ENCODE peak calls at places on chromosomes 1 and 21, in ten cellular contexts. W, G, K, O, C, Y, E, M, D and J are unnamed samples.

GRCh38 chr21:29082416-29082815 is 9.0 kb upstream of the CCT8 start:
- DNase-seq in W (no peak), G (no peak), K (no peak), O (no peak), C (no peak), Y (no peak), E (no peak), M (no peak), D (no peak), J (no peak)

GRCh38 chr1:246280551-246280950 is 226.5 kb downstream of the SMYD3 start:
- DNase-seq in W (peak), G (no peak), K (peak), O (peak), C (peak), Y (no peak), E (no peak), M (no peak), D (no peak), J (peak)

GRCh38 chr1:78176448-78176847 is 130.7 kb downstream of the GIPC2 start:
- DNase-seq in W (peak), G (peak), K (peak), O (no peak), C (no peak), Y (no peak), E (no peak), M (peak), D (no peak), J (no peak)

GRCh38 chr1:110380667-110381283 is 10.1 kb downstream of the SLC16A4 start:
- DNase-seq in W (peak), G (no peak), K (peak), O (no peak), C (no peak), Y (no peak), E (no peak), M (no peak), D (no peak), J (no peak)

GRCh38 chr1:232421143-232421796 is 208.7 kb downstream of the SIPA1L2 start:
- DNase-seq in W (no peak), G (no peak), K (no peak), O (no peak), C (no peak), Y (no peak), E (no peak), M (no peak), D (no peak), J (no peak)

GRCh38 chr1:172343246-172344099 is 77.0 kb upstream of the C1orf105 start:
- DNase-seq in W (peak), G (peak), K (peak), O (no peak), C (no peak), Y (no peak), E (no peak), M (peak), D (no peak), J (peak)

GRCh38 chr1:30466026-30466425 is 257.4 kb downstream of the MATN1 start:
- DNase-seq in W (no peak), G (no peak), K (no peak), O (no peak), C (no peak), Y (no peak), E (no peak), M (no peak), D (no peak), J (no peak)

GRCh38 chr1:63379583-63379982 is 12.2 kb downstream of the ALG6 start:
- DNase-seq in W (no peak), G (no peak), K (no peak), O (no peak), C (no peak), Y (no peak), E (no peak), M (no peak), D (no peak), J (no peak)

GRCh38 chr1:3465091-3465934 is 10.8 kb downstream of the ARHGEF16 start:
- DNase-seq in W (peak), G (no peak), K (no peak), O (no peak), C (no peak), Y (no peak), E (no peak), M (no peak), D (peak), J (no peak)

GRCh38 chr1:158506369-158506987 is 34.5 kb downstream of the OR10R2 start:
- DNase-seq in W (peak), G (no peak), K (no peak), O (peak), C (peak), Y (peak), E (no peak), M (no peak), D (no peak), J (peak)

GRCh38 chr1:154556422-154556821 is 2.0 kb downstream of the UBE2Q1 start:
- DNase-seq in W (no peak), G (peak), K (no peak), O (no peak), C (peak), Y (no peak), E (no peak), M (no peak), D (no peak), J (no peak)

GRCh38 chr1:84907095-84907827 is 14.3 kb upstream of the LPAR3 start:
- DNase-seq in W (peak), G (no peak), K (no peak), O (no peak), C (peak), Y (no peak), E (no peak), M (no peak), D (no peak), J (no peak)

GRCh38 chr1:80083892-80084291 is 1077.4 kb upstream of the ADGRL4 start:
- DNase-seq in W (peak), G (no peak), K (no peak), O (peak), C (no peak), Y (no peak), E (no peak), M (no peak), D (no peak), J (no peak)

GRCh38 chr1:228417471-228418203 is 976 bp upstream of the TRIM17 start:
- DNase-seq in W (peak), G (no peak), K (no peak), O (no peak), C (no peak), Y (no peak), E (no peak), M (no peak), D (no peak), J (peak)

GRCh38 chr1:168288311-168289052 is 7.8 kb downstream of the TBX19 start:
- DNase-seq in W (peak), G (no peak), K (no peak), O (no peak), C (no peak), Y (no peak), E (no peak), M (no peak), D (no peak), J (peak)

GRCh38 chr1:7153464-7153863 is 368.2 kb downstream of the CAMTA1 start:
- DNase-seq in W (no peak), G (no peak), K (no peak), O (no peak), C (no peak), Y (no peak), E (no peak), M (no peak), D (no peak), J (no peak)

GRCh38 chr1:98028800-98029199 is 108.0 kb upstream of the DPYD start:
- DNase-seq in W (no peak), G (no peak), K (no peak), O (no peak), C (no peak), Y (no peak), E (no peak), M (no peak), D (no peak), J (no peak)

GRCh38 chr1:109725510-109725909 is 13.5 kb downstream of the GSTM5 start:
- DNase-seq in W (no peak), G (no peak), K (no peak), O (no peak), C (no peak), Y (no peak), E (no peak), M (no peak), D (no peak), J (no peak)

GRCh38 chr1:150322310-150322709 is 977 bp downstream of the PRPF3 start:
- DNase-seq in W (peak), G (no peak), K (no peak), O (peak), C (no peak), Y (no peak), E (no peak), M (peak), D (no peak), J (peak)

GRCh38 chr1:102191723-102192122 is 195.0 kb upstream of the OLFM3 start:
- DNase-seq in W (peak), G (no peak), K (peak), O (peak), C (peak), Y (no peak), E (no peak), M (no peak), D (no peak), J (peak)

GRCh38 chr1:9443913-9444445 is 95.3 kb upstream of the SLC25A33 start:
- DNase-seq in W (peak), G (no peak), K (no peak), O (no peak), C (no peak), Y (no peak), E (no peak), M (no peak), D (no peak), J (no peak)

GRCh38 chr1:213996320-213997022 is 8.7 kb downstream of the PROX1 start:
- DNase-seq in W (no peak), G (no peak), K (no peak), O (no peak), C (no peak), Y (no peak), E (no peak), M (no peak), D (no peak), J (no peak)

GRCh38 chr1:47231314-47232186 is 475 bp downstream of the TAL1 start:
- DNase-seq in W (peak), G (peak), K (peak), O (no peak), C (peak), Y (peak), E (no peak), M (no peak), D (no peak), J (peak)

GRCh38 chr1:205782627-205783470 is 7.6 kb upstream of the RAB29 start:
- DNase-seq in W (no peak), G (no peak), K (no peak), O (no peak), C (no peak), Y (peak), E (no peak), M (no peak), D (no peak), J (no peak)